ENCODE peak calls at places on chromosomes 2 and 18, in nine cellular contexts. M, Y, Q, O, X, R, G, A and T are unnamed samples.

GRCh38 chr2:128493880-128494279 is 175.2 kb upstream of the HS6ST1 start:
- DNase-seq in R (no peak), O (no peak), M (no peak), Y (no peak), A (peak; percentile 26), X (no peak), Q (no peak), G (no peak), T (no peak)

GRCh38 chr2:179488563-179488962 is 223.9 kb upstream of the SESTD1 start:
- DNase-seq in A (no peak), X (no peak), Q (no peak), O (no peak), M (no peak), R (no peak), G (no peak), Y (no peak), T (no peak)

GRCh38 chr18:44556296-44556695 is 124.4 kb upstream of the SETBP1 start:
- DNase-seq in R (no peak), Q (no peak), G (no peak), A (no peak), X (no peak), O (no peak), M (no peak), Y (no peak), T (no peak)

GRCh38 chr18:75588412-75588811 is 160.9 kb upstream of the SMIM21 start:
- DNase-seq in Q (no peak), O (no peak), M (no peak), A (no peak), R (no peak), Y (no peak), G (peak; percentile 9), X (no peak), T (no peak)

GRCh38 chr2:100821255-100821912 is 1.4 kb downstream of the NPAS2 start:
- DNase-seq in M (no peak), O (no peak), Y (no peak), G (peak; percentile 43), R (no peak), A (no peak), Q (no peak), X (no peak), T (peak; percentile 30)

GRCh38 chr2:41894563-41895333 is 153.1 kb upstream of the PKDCC start:
- DNase-seq in X (no peak), M (no peak), Q (no peak), G (no peak), O (peak; percentile 64), R (no peak), A (no peak), Y (no peak), T (no peak)

GRCh38 chr2:110878150-110878549 is 145.8 kb downstream of the ACOXL start:
- DNase-seq in A (no peak), M (no peak), G (no peak), Q (no peak), Y (no peak), R (no peak), O (no peak), X (no peak), T (no peak)

GRCh38 chr2:232240896-232241295 is 137.7 kb upstream of the ALPP start:
- DNase-seq in X (no peak), Y (no peak), M (no peak), G (no peak), A (no peak), O (no peak), R (no peak), Q (no peak), T (no peak)

GRCh38 chr2:201471732-201472395 is 20.3 kb downstream of the STRADB start:
- DNase-seq in G (no peak), O (no peak), A (no peak), Y (no peak), M (no peak), X (peak; percentile 84), R (peak; percentile 57), Q (no peak), T (no peak)

GRCh38 chr18:48539406-48540328 is 836 bp downstream of the CTIF start:
- DNase-seq in X (peak; percentile 59), Y (peak; percentile 64), R (peak; percentile 57), Q (no peak), G (peak; percentile 68), O (no peak), M (peak; percentile 58), A (peak; percentile 65), T (peak; percentile 78)

GRCh38 chr2:128371248-128371630 is 52.6 kb upstream of the HS6ST1 start:
- DNase-seq in X (no peak), R (no peak), A (no peak), G (no peak), Q (no peak), Y (no peak), M (no peak), O (no peak), T (no peak)

GRCh38 chr2:228181098-228182019 is at the start of gene SPHKAP:
- DNase-seq in R (no peak), Q (no peak), G (no peak), M (no peak), O (no peak), Y (no peak), A (no peak), X (no peak), T (no peak)

GRCh38 chr2:69554981-69555380 is 88.6 kb downstream of the AAK1 start:
- DNase-seq in R (no peak), Y (no peak), O (no peak), A (no peak), X (no peak), M (no peak), Q (no peak), G (no peak), T (no peak)

GRCh38 chr2:138823651-138824050 is 43.5 kb upstream of the NXPH2 start:
- DNase-seq in Q (no peak), O (no peak), M (no peak), X (no peak), R (no peak), Y (no peak), G (no peak), A (no peak), T (no peak)

GRCh38 chr2:236715511-236715961 is 145.9 kb downstream of the ACKR3 start:
- DNase-seq in G (no peak), A (peak; percentile 76), X (no peak), Q (no peak), R (peak; percentile 41), O (no peak), M (no peak), Y (no peak), T (no peak)

GRCh38 chr2:235747868-235748144 is 254.0 kb downstream of the AGAP1 start:
- DNase-seq in X (no peak), Q (no peak), M (no peak), O (peak; percentile 16), R (peak; percentile 44), A (no peak), Y (no peak), G (no peak), T (no peak)

GRCh38 chr2:20135631-20136050 is 84.2 kb upstream of the LAPTM4A start:
- DNase-seq in A (no peak), X (peak; percentile 61), Y (peak; percentile 76), Q (peak; percentile 57), M (peak; percentile 21), R (peak; percentile 35), O (peak; percentile 58), G (peak; percentile 73), T (peak; percentile 67)

GRCh38 chr18:54192900-54193299 is 31.6 kb downstream of the MBD2 start:
- DNase-seq in R (no peak), G (no peak), Q (no peak), Y (no peak), O (no peak), M (no peak), X (no peak), A (no peak), T (no peak)

GRCh38 chr2:110994250-110994961 is 126.3 kb upstream of the BCL2L11 start:
- DNase-seq in R (peak; percentile 2), G (no peak), Y (no peak), O (no peak), A (no peak), X (no peak), Q (no peak), M (no peak), T (no peak)

GRCh38 chr18:76546282-76546572 is 51.2 kb upstream of the ZNF516 start:
- DNase-seq in A (no peak), O (no peak), M (no peak), X (no peak), G (no peak), Q (no peak), Y (no peak), R (no peak), T (no peak)

GRCh38 chr2:203584784-203585183 is 49.7 kb upstream of the RAPH1 start:
- DNase-seq in Y (no peak), O (peak; percentile 29), M (no peak), Q (no peak), R (no peak), G (no peak), X (no peak), A (no peak), T (no peak)

GRCh38 chr2:150126143-150126725 is 361.2 kb downstream of the RND3 start:
- DNase-seq in G (peak; percentile 64), Y (no peak), R (peak; percentile 62), O (no peak), A (no peak), M (no peak), Q (no peak), X (peak; percentile 43), T (peak; percentile 58)

GRCh38 chr2:25237764-25238163 is 69.4 kb upstream of the POMC start:
- DNase-seq in O (no peak), A (no peak), M (no peak), G (no peak), Y (no peak), R (no peak), X (no peak), Q (no peak), T (no peak)